ENCODE peak calls at places on chromosomes 5 and 9, in five cellular contexts. D, F, Q, M and H are unnamed samples.

GRCh38 chr5:132504746-132505145 is 14.2 kb upstream of the IRF1 start:
- DNase-seq in D (no peak), F (no peak), Q (no peak), M (no peak), H (no peak)

GRCh38 chr5:76838481-76839261 is 11.1 kb upstream of the S100Z start:
- DNase-seq in D (peak; percentile 76), F (no peak), Q (no peak), M (no peak), H (peak; percentile 49)

GRCh38 chr9:14452539-14452938 is 138.6 kb upstream of the NFIB start:
- DNase-seq in D (no peak), F (no peak), Q (no peak), M (no peak), H (no peak)

GRCh38 chr9:17509151-17509550 is 69.7 kb upstream of the SH3GL2 start:
- DNase-seq in D (no peak), F (no peak), Q (no peak), M (no peak), H (no peak)

GRCh38 chr5:83475540-83476469 is 4.3 kb downstream of the VCAN start:
- DNase-seq in D (peak; percentile 92), F (no peak), Q (no peak), M (no peak), H (peak; percentile 90)

GRCh38 chr9:116899337-116900006 is 212.4 kb downstream of the TRIM32 start:
- DNase-seq in D (peak; percentile 45), F (no peak), Q (no peak), M (no peak), H (no peak)

GRCh38 chr5:146731909-146732659 is 146.5 kb downstream of the PPP2R2B start:
- DNase-seq in D (peak; percentile 87), F (no peak), Q (no peak), M (no peak), H (peak; percentile 84)

GRCh38 chr9:4435197-4435596 is 55.1 kb upstream of the SLC1A1 start:
- DNase-seq in D (peak; percentile 23), F (no peak), Q (no peak), M (no peak), H (peak; percentile 92)

GRCh38 chr5:91136271-91136670 is 246.8 kb downstream of the ARRDC3 start:
- DNase-seq in D (peak; percentile 14), F (no peak), Q (no peak), M (no peak), H (no peak)

GRCh38 chr9:120925535-120926396 is 830 bp downstream of the TRAF1 start:
- DNase-seq in D (peak; percentile 99), F (no peak), Q (peak; percentile 63), M (peak; percentile 73), H (peak; percentile 87)

GRCh38 chr5:136036991-136037705 is 8.4 kb downstream of the TGFBI start:
- DNase-seq in D (peak; percentile 53), F (no peak), Q (peak; percentile 63), M (peak; percentile 14), H (peak; percentile 85)

GRCh38 chr9:119164716-119165115 is 204.5 kb downstream of the BRINP1 start:
- DNase-seq in D (no peak), F (no peak), Q (no peak), M (no peak), H (no peak)

GRCh38 chr5:129400395-129400983 is 59.6 kb upstream of the ADAMTS19 start:
- DNase-seq in D (no peak), F (no peak), Q (no peak), M (no peak), H (peak; percentile 6)

GRCh38 chr5:140251527-140251973 is 51.4 kb downstream of the PFDN1 start:
- DNase-seq in D (peak; percentile 94), F (no peak), Q (peak; percentile 55), M (peak; percentile 39), H (peak; percentile 96)

GRCh38 chr5:167626341-167627118 is 664.9 kb upstream of the WWC1 start:
- DNase-seq in D (peak; percentile 31), F (no peak), Q (no peak), M (no peak), H (peak; percentile 32)

GRCh38 chr5:73312146-73312871 is 136.3 kb downstream of the FOXD1 start:
- DNase-seq in D (peak; percentile 96), F (no peak), Q (no peak), M (no peak), H (peak; percentile 96)

GRCh38 chr9:31137850-31138160 is 1246.6 kb upstream of the ACO1 start:
- DNase-seq in D (no peak), F (no peak), Q (no peak), M (no peak), H (peak; percentile 7)

GRCh38 chr5:137498736-137499505 is at the start of gene SPOCK1:
- DNase-seq in D (peak; percentile 63), F (peak; percentile 75), Q (peak; percentile 31), M (peak; percentile 37), H (peak; percentile 95)

GRCh38 chr5:116482394-116482793 is 92.2 kb downstream of the SEMA6A start:
- DNase-seq in D (peak; percentile 57), F (no peak), Q (no peak), M (no peak), H (peak; percentile 65)
- H3K36me3 ChIP-seq in D (no peaks in the 10 kb centered on the region), F (peaks cover 42% of the 10 kb centered on the region), Q (no peaks in the 10 kb centered on the region), M (no peaks in the 10 kb centered on the region), H (no peaks in the 10 kb centered on the region)

GRCh38 chr5:69105996-69106906 is 12.4 kb downstream of the SLC30A5 start:
- DNase-seq in D (no peak), F (no peak), Q (no peak), M (no peak), H (no peak)
- H3K36me3 ChIP-seq in D (peaks cover 32% of the 10 kb centered on the region), F (peaks cover 93% of the 10 kb centered on the region), Q (peaks cover 32% of the 10 kb centered on the region), M (peaks cover 29% of the 10 kb centered on the region), H (peaks cover 63% of the 10 kb centered on the region)

GRCh38 chr5:157523976-157524375 is 51.6 kb downstream of the ADAM19 start:
- DNase-seq in D (no peak), F (no peak), Q (no peak), M (no peak), H (no peak)

GRCh38 chr5:157528036-157528632 is 47.4 kb downstream of the ADAM19 start:
- DNase-seq in D (peak; percentile 67), F (no peak), Q (no peak), M (no peak), H (no peak)

GRCh38 chr5:157520911-157521703 is 54.5 kb downstream of the ADAM19 start:
- DNase-seq in D (peak; percentile 76), F (peak; percentile 32), Q (no peak), M (no peak), H (peak; percentile 83)

GRCh38 chr5:157521704-157522029 is 53.9 kb downstream of the ADAM19 start:
- DNase-seq in D (no peak), F (no peak), Q (no peak), M (no peak), H (no peak)

DNA sequence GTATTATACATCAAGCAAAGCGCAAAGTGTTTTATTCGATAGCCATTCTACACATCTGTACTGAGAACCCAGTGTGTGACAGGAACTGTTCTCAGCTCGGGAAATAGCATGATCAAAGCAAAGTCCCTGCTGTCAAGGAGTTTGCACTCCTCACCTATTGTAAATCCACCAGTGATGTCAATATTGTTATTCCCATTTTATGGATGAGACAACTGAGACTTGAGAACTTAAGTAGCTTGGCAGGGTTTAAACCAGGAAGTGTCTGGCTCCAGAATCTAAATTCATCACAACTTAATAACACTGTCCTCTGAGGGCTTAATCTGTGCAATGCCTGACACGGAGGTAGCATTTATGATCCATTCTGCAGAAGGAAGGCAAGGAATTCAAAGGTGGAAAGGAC is 50.7 kb downstream of the ADAM19 start:
- DNase-seq in D (no peak), F (no peak), Q (no peak), M (no peak), H (no peak)
- H3K36me3 ChIP-seq in D (peaks cover 5% of the 10 kb centered on the region), F (peaks cover 20% of the 10 kb centered on the region), Q (peaks cover 24% of the 10 kb centered on the region), M (no peaks in the 10 kb centered on the region), H (no peaks in the 10 kb centered on the region)

DNA sequence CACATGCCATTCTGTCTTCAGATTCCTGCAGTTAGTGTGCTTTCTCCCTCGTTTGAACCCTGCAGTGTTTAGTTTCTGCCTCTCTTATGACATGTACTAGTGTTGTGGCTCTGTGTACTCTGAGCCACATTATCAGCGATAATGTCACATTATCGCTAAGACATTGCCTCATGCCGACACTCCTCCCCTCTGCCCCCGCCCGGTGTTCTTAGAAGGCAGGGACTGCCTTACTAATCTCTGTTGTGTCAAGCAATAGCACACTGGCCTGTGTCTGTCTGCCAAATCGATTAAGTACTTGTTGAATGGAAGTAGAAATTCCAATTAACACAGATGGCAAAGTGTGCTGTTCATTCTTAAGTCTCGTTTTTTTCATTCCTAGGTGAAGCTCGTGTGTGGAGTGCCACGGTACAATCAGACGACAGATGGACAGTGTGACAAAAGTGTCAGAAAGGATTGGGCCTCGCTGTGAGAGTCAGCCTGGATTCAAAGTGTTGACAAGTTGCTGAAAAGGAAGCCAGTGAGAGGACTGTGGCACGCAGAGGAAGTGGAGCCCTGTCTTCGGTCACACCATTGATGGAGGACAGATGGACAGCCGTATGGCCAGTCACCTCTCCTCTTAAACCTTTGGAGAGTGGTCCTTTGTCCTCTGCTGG is 10.5 kb downstream of the PIK3R1 start:
- DNase-seq in D (no peak), F (peak; percentile 51), Q (no peak), M (no peak), H (no peak)
- H3K36me3 ChIP-seq in D (peaks cover 12% of the 10 kb centered on the region), F (peaks cover 32% of the 10 kb centered on the region), Q (peaks cover 15% of the 10 kb centered on the region), M (peaks cover 12% of the 10 kb centered on the region), H (peaks cover 23% of the 10 kb centered on the region)

DNA sequence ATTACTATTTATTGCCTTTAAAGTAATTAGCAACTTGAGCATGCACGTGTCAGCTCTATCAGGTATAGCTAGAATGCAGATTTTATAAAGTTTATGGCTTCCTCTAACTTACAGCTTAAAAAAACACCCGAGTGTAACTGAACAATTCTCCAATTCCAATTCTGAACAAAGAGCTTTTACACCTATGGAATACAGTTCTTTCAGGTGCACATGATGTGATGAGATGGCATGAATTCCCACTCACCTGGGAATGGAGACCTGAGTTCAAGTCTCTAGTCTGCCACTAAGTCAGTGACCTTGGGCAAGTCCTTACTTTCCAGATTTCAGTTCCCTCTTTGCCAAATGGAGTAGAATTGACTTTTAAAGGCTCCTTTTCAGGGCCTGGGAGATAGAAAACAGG is 1.8 kb downstream of the ZFAND5 start:
- DNase-seq in D (no peak), F (no peak), Q (no peak), M (no peak), H (peak; percentile 19)
- H3K36me3 ChIP-seq in D (peaks cover 17% of the 10 kb centered on the region), F (peaks cover 23% of the 10 kb centered on the region), Q (peaks cover 9% of the 10 kb centered on the region), M (peaks cover 20% of the 10 kb centered on the region), H (peaks cover 43% of the 10 kb centered on the region)

GRCh38 chr5:96995419-96995818 is 59.5 kb downstream of the LNPEP start:
- DNase-seq in D (no peak), F (no peak), Q (no peak), M (no peak), H (no peak)

GRCh38 chr5:96993760-96994159 is 57.9 kb downstream of the LNPEP start:
- DNase-seq in D (no peak), F (no peak), Q (no peak), M (no peak), H (no peak)

GRCh38 chr5:96991708-96992107 is 55.8 kb downstream of the LNPEP start:
- DNase-seq in D (no peak), F (no peak), Q (no peak), M (no peak), H (no peak)

GRCh38 chr5:96997265-96997859 is 61.5 kb downstream of the LNPEP start:
- DNase-seq in D (peak; percentile 63), F (no peak), Q (peak; percentile 14), M (no peak), H (peak; percentile 68)

DNA sequence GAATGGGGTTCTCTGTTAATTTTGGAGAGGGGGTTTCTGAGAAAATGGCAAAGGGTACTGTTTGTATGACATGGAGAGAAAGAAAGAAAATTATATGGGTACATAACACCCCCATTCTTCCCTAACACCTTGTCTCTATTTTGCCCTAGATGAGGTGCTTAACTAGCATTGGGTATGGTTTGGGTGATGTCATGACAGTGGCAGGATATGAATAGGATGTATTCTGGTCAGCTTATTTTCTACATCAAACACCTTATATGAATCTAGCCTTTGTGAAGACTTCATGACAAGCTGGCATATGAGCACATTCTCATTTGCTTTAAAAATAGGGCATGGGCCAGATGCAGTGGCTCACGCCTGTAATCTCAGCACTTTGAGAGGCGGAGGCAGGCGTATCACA is 58.6 kb downstream of the LNPEP start:
- DNase-seq in D (no peak), F (no peak), Q (no peak), M (no peak), H (no peak)
- H3K36me3 ChIP-seq in D (peaks cover 1% of the 10 kb centered on the region), F (peaks cover 75% of the 10 kb centered on the region), Q (peaks cover 51% of the 10 kb centered on the region), M (peaks cover 19% of the 10 kb centered on the region), H (peaks cover 23% of the 10 kb centered on the region)